ENCODE peak calls at places on chromosomes 4 and X, in nine cellular contexts. S is AG09309; W is WTC11; V is NCI-H510A; F is activated CD4-positive, alpha-beta T cell treated with anti-CD3 and anti-CD28 coated beads, Interleukin-2, amount 50 U/mL, for 1 hour; H is RWPE1; Y is transverse colon; G is MCF 10A; E is memory B cell. Z is an unnamed sample.

GRCh38 chrX:2707334-2707760 is 16.3 kb downstream of the CD99 start:
- DNase-seq in S (no peak), W (peak), V (no peak), F (peak), H (peak), Y (peak), G (peak), E (peak), Z (peak)

GRCh38 chr4:172073590-172073989 is 260.4 kb downstream of the GALNTL6 start:
- DNase-seq in S (no peak), W (no peak), V (no peak), F (no peak), H (no peak), Y (no peak), G (no peak), E (no peak), Z (no peak)

GRCh38 chr4:56187601-56188177 is 199.6 kb downstream of the AASDH start:
- DNase-seq in S (no peak), W (no peak), V (no peak), F (no peak), H (no peak), Y (no peak), G (no peak), E (no peak), Z (peak)

GRCh38 chrX:54413753-54414152 is 26.5 kb upstream of the TSR2 start:
- DNase-seq in S (no peak), W (no peak), V (no peak), F (no peak), H (no peak), Y (no peak), G (peak), E (no peak), Z (no peak)

GRCh38 chrX:105211051-105211575 is 9.4 kb downstream of the TEX13A start:
- DNase-seq in S (no peak), W (no peak), V (no peak), F (no peak), H (no peak), Y (no peak), G (no peak), E (no peak), Z (no peak)

GRCh38 chrX:52420824-52421443 is 52.1 kb downstream of the XAGE2 start:
- DNase-seq in S (peak), W (no peak), V (no peak), F (no peak), H (no peak), Y (no peak), G (peak), E (no peak), Z (no peak)

GRCh38 chr4:13640149-13640671 is 12.7 kb upstream of the BOD1L1 start:
- DNase-seq in S (peak), W (peak), V (no peak), F (no peak), H (peak), Y (no peak), G (peak), E (no peak), Z (no peak)

GRCh38 chr4:10089346-10089745 is 27.3 kb downstream of the WDR1 start:
- DNase-seq in S (no peak), W (peak), V (no peak), F (no peak), H (no peak), Y (peak), G (peak), E (no peak), Z (peak)

GRCh38 chr4:181528570-181529184 is 714.5 kb upstream of the TENM3 start:
- DNase-seq in S (peak), W (peak), V (peak), F (no peak), H (peak), Y (peak), G (peak), E (peak), Z (peak)

GRCh38 chr4:101527186-101527585 is 179.9 kb upstream of the PPP3CA start:
- DNase-seq in S (no peak), W (no peak), V (no peak), F (peak), H (no peak), Y (no peak), G (peak), E (no peak), Z (peak)

GRCh38 chrX:274904-275475 is 6.2 kb upstream of the PLCXD1 start:
- DNase-seq in S (no peak), W (peak), V (no peak), F (no peak), H (no peak), Y (peak), G (no peak), E (no peak), Z (peak)

GRCh38 chr4:7194251-7195137 is 2.2 kb downstream of the SORCS2 start:
- DNase-seq in S (no peak), W (no peak), V (no peak), F (peak), H (no peak), Y (no peak), G (no peak), E (no peak), Z (no peak)